ENCODE peak calls at places on chromosomes 3 and 15, in four cellular contexts. I is HepG2, L is SK-N-SH, B is GM12878. Q is an unnamed sample.

GRCh38 chr3:136495213-136495612 is 245.1 kb downstream of the PCCB start:
- DNase-seq in I (no peak), L (no peak), B (no peak), Q (no peak)

GRCh38 chr3:191235331-191236314 is 36.6 kb downstream of the OSTN start:
- DNase-seq in I (no peak), L (no peak), B (peak), Q (no peak)

GRCh38 chr3:8529738-8530525 is 28.3 kb downstream of the LMCD1 start:
- DNase-seq in L (no peak), B (no peak), I (no peak), Q (peak)

GRCh38 chr3:48429416-48430358 is at the start of gene PLXNB1:
- DNase-seq in L (peak), B (no peak), I (peak), Q (peak)

GRCh38 chr15:48385431-48385830 is 54.2 kb downstream of the DUT start:
- DNase-seq in I (no peak), B (no peak), L (no peak), Q (no peak)

GRCh38 chr15:92438471-92438870 is 44.8 kb downstream of the ST8SIA2 start:
- DNase-seq in L (no peak), I (no peak), B (no peak), Q (no peak)

GRCh38 chr3:72255736-72256559 is 471.0 kb upstream of the PROK2 start:
- DNase-seq in L (peak), B (no peak), I (no peak), Q (no peak)

GRCh38 chr3:126197854-126198584 is 17.6 kb upstream of the ALDH1L1 start:
- DNase-seq in L (peak), B (no peak), I (peak), Q (peak)

GRCh38 chr3:66392512-66392911 is 108.3 kb downstream of the LRIG1 start:
- DNase-seq in B (no peak), I (no peak), L (no peak), Q (no peak)

GRCh38 chr15:87816811-87817210 is 439.7 kb downstream of the NTRK3 start:
- DNase-seq in L (no peak), B (no peak), I (no peak), Q (peak)

GRCh38 chr3:191740712-191741111 is 279.7 kb downstream of the PYDC2 start:
- DNase-seq in I (no peak), L (no peak), B (no peak), Q (no peak)

GRCh38 chr3:111321786-111322185 is 220.2 kb upstream of the CD96 start:
- DNase-seq in B (no peak), L (no peak), I (no peak), Q (no peak)

GRCh38 chr15:77599899-77600298 is 32.8 kb downstream of the LINGO1 start:
- DNase-seq in B (no peak), I (peak), L (peak), Q (peak)

GRCh38 chr3:123610331-123610730 is 25.5 kb upstream of the HACD2 start:
- DNase-seq in B (no peak), L (no peak), I (no peak), Q (no peak)

GRCh38 chr3:150041877-150042276 is 71.2 kb upstream of the PFN2 start:
- DNase-seq in I (no peak), B (no peak), L (no peak), Q (no peak)

GRCh38 chr3:42177801-42178150 is 86.6 kb downstream of the TRAK1 start:
- DNase-seq in L (no peak), I (no peak), B (no peak), Q (no peak)

GRCh38 chr3:71503525-71504249 is 79.8 kb downstream of the FOXP1 start:
- DNase-seq in B (no peak), I (no peak), L (no peak), Q (peak)

GRCh38 chr3:128282392-128283196 is 129.3 kb downstream of the EEFSEC start:
- DNase-seq in B (no peak), I (no peak), L (peak), Q (no peak)

GRCh38 chr15:91939432-91939831 is 85.9 kb downstream of the SLCO3A1 start:
- DNase-seq in L (no peak), I (no peak), B (no peak), Q (no peak)

GRCh38 chr3:78728406-78729145 is 1039.2 kb downstream of the ROBO1 start:
- DNase-seq in I (no peak), B (no peak), L (peak), Q (peak)

GRCh38 chr15:66108483-66109270 is 144.9 kb downstream of the MEGF11 start:
- DNase-seq in B (no peak), I (no peak), L (no peak), Q (no peak)

GRCh38 chr3:55686720-55687254 is 199.7 kb upstream of the WNT5A start:
- DNase-seq in I (no peak), L (no peak), B (no peak), Q (no peak)

GRCh38 chr3:155744091-155744625 is 713 bp downstream of the PLCH1 start:
- DNase-seq in L (peak), I (peak), B (no peak), Q (peak)

GRCh38 chr3:129505341-129505740 is 23.1 kb upstream of the RHO start:
- DNase-seq in I (no peak), L (no peak), B (no peak), Q (no peak)

GRCh38 chr15:83283813-83284562 is 476 bp downstream of the BNC1 start:
- DNase-seq in B (no peak), I (no peak), L (peak), Q (no peak)

GRCh38 chr3:190024912-190025311 is 95.8 kb downstream of the P3H2 start:
- DNase-seq in B (no peak), L (no peak), I (no peak), Q (no peak)

GRCh38 chr3:42665050-42665878 is 11.8 kb downstream of the ZBTB47 start:
- DNase-seq in L (peak), B (no peak), I (no peak), Q (no peak)

GRCh38 chr3:138642927-138643253 is 34.3 kb downstream of the FAIM start:
- DNase-seq in B (no peak), I (no peak), L (no peak), Q (no peak)

GRCh38 chr3:30302027-30302426 is 304.4 kb upstream of the TGFBR2 start:
- DNase-seq in I (peak), L (no peak), B (no peak), Q (peak)

GRCh38 chr3:72836923-72837322 is 11.3 kb downstream of the SHQ1 start:
- DNase-seq in L (no peak), I (no peak), B (no peak), Q (no peak)

GRCh38 chr3:120349819-120350125 is 618 bp upstream of the LRRC58 start:
- DNase-seq in I (no peak), B (no peak), L (no peak), Q (no peak)

GRCh38 chr3:120350431-120350941 is 1.3 kb upstream of the LRRC58 start:
- DNase-seq in L (no peak), B (no peak), I (peak), Q (peak)

GRCh38 chr3:120352017-120352416 is 2.9 kb upstream of the LRRC58 start:
- DNase-seq in B (no peak), L (no peak), I (no peak), Q (no peak)

GRCh38 chr3:120348981-120349818 is at the start of gene LRRC58:
- DNase-seq in B (peak), I (peak), L (peak), Q (peak)

DNA sequence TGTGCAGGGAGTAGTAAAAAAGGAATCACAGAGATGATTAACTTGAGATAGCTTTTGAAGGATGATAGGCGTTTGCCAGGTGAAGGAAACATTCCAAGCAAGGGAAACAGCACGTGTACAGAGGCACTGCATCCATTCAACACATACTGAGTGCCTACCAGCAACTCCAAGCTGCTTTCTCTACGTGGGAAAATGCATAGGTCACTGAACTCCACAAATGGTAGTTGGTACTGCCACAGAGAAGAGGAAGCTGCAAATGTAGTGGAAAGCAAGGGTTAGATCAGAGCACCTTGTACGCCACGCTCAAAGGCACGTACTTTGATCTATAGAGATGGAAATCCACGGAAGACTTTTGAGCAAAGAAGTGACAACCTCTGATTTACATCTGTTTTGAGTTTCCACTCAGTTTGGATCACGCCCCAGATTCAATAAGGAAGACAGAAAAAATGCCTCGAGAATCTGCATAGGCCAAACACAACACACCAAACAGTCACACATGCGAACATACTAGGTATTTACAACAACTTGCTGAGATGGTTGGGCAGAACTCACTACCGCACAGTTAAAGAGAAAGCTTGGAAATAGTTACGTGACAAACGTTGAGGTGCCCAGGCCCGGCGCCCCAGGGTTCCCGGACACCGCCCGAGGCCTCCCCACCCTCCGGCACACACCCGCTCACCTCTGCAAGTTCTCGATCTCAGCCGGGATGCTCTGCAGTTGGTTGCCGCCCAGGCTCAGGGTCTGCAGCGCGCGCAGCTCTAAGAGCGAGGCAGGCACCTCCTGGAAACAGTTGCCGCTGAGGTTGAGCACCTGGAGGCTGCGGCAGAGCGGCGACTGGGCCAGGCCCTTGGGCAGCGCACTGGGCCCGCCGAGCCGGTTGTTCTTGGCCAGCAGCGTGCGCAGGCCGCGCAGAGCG is 831 bp downstream of the LRRC58 start:
- DNase-seq in B (no peak), I (peak), L (peak), Q (peak)
- TF ChIP-seq PBX3 in B (no peak), I (no peak), L (no peak), Q (no peak)

GRCh38 chr3:195059006-195059350 is 212.0 kb downstream of the XXYLT1 start:
- DNase-seq in B (no peak), I (no peak), L (no peak), Q (no peak)
- TF ChIP-seq USF2 in B (no peak), I (no peak), L (no peak), Q (no peak)

GRCh38 chr15:60584355-60585023 is 105.5 kb upstream of the ICE2 start:
- DNase-seq in L (no peak), I (no peak), B (no peak), Q (no peak)

GRCh38 chr15:60583946-60584345 is 105.0 kb upstream of the ICE2 start:
- DNase-seq in L (no peak), B (no peak), I (peak), Q (peak)

GRCh38 chr15:60583194-60583593 is 104.3 kb upstream of the ICE2 start:
- DNase-seq in L (no peak), I (no peak), B (no peak), Q (no peak)

GRCh38 chr15:60589253-60589652 is 110.3 kb upstream of the ICE2 start:
- DNase-seq in L (no peak), I (no peak), B (no peak), Q (no peak)

DNA sequence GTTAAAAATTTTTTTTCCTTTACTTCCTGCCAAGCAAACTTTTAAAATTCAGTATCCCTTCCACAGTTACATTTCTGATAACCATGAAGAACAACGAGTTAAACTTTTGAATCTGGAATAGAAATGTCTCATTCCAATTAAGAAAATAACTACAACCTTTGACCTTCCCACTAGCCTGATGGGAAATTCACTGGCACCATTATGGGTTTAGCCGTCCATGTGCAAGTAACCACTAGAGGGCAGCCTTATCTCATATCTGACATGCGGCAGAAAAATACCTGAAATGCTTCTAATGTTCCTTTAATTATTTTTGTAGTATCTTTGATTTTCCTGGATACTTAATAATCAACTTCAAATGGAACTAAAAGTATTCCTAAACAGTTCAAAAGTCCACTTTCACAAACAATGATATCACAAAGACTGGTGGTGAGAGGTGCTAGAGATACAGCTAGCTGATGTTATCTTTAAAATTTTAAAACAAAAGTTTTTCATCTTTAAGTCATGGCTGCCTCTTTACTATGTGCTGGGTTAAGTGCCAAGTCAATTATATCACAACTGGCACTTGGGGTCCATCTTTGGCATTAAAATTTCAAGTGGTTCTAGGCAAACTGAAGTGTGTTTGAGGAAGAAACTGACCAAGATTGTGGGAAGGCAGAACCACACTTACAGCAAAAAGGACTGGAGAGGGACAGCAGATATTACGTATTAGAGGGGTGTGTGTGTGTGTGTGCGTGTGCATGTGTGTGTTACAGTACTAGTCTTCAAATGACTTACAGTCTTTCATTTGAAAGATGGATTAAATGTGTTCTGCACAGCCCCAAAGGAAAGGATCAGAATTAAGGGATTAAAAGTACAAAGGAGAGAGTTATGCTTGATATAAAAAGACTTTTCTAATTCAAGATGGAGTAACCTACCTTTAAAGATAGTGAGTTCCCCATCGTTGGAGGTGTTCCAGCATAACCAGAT is 107.1 kb upstream of the ICE2 start:
- DNase-seq in I (peak), B (no peak), L (peak), Q (peak)
- TF ChIP-seq PBX3 in I (no peak), B (no peak), L (no peak), Q (no peak)

GRCh38 chr3:172332256-172333041 is 115.8 kb downstream of the GHSR start:
- DNase-seq in L (peak), I (peak), B (no peak), Q (peak)
- TF ChIP-seq USF2 in L (no peak), I (no peak), B (no peak), Q (no peak)

DNA sequence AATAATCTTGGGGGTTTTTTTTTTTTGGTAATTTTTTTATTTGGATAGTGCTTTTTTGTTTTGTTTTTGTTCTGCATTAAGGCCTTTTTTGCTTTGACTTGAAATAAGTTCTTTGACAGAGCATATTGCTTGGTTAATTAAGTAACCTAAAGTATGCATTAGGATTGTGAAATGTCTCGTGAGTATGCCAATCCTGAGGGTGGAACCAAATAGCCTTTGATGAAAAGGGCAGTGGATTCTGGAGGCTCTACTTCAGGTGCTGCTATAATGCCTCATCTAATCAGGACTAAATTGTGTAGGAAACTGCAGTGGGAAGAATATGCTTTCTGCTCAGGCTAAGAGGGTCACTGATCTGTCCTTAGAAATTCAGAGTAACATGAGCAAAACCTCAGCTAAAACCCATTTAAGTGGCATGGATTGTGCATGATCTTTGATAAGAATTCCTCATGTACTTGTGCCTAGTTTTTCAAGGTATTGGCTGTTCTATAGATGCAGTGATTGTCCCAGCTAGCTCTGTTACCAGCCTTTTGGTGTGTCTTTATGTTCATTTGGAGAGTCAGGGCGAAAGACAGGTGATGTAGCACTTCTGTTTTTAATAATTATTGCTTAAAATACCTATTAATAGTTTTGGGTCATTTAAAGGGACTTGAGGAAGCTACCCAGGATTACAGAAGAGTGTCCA is 15.4 kb downstream of the CDV3 start:
- DNase-seq in I (no peak), B (no peak), L (no peak), Q (no peak)
- TF ChIP-seq PBX3 in I (no peak), B (no peak), L (no peak), Q (no peak)

DNA sequence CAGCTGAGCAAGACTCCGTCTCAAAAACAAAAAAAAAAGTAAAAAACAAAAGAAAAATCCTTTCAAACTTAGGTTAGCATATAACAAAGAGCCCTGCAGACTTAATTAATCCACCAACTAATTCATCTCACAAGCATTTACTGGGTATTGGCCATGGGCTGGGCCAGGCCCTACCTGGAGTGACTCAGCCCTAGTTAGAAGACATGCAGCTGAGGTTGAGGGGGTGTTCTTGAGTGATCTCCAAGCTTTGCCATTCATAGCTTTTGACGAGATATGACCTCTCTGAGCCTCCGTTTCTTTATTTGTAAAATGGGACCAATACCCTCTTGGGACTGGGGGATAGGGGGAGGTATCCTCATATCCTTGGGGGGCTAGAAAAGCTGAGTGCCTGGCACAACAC is 7.8 kb downstream of the FBXL22 start:
- DNase-seq in I (no peak), L (no peak), B (no peak), Q (no peak)
- TF ChIP-seq USF2 in I (no peak), L (no peak), B (no peak), Q (no peak)

GRCh38 chr15:64400583-64400982 is 12.9 kb downstream of the TRIP4 start:
- DNase-seq in I (no peak), B (no peak), L (no peak), Q (no peak)

GRCh38 chr15:64396790-64397189 is 9.2 kb downstream of the TRIP4 start:
- DNase-seq in I (no peak), B (no peak), L (no peak), Q (no peak)

DNA sequence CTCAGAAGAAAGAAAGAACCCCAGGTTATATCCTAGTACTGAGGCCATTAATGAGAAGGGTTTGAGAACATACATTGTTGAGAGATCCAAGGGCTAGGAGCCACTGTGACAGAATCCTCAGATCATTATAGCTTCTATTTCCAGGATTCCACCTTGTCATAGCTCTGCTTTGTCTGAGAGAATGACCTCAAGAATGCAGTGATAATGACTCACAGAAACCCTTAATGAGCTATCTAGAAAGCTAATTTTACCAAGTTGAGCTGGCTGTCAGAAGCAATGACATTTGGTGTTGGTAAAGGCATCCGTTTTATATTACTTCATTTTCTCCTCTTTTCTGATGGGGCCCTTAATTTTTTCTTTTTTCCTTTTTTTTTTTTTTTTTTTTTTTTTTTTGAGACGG is 10.9 kb downstream of the TRIP4 start:
- DNase-seq in I (no peak), B (no peak), L (no peak), Q (no peak)
- TF ChIP-seq PBX3 in I (no peak), B (no peak), L (no peak), Q (no peak)

GRCh38 chr3:119401502-119402440 is 61.6 kb downstream of the TMEM39A start:
- DNase-seq in B (peak), L (no peak), I (no peak), Q (no peak)

GRCh38 chr3:119408243-119408950 is 55.0 kb downstream of the TMEM39A start:
- DNase-seq in L (no peak), I (no peak), B (peak), Q (no peak)

GRCh38 chr3:119401069-119401468 is 62.3 kb downstream of the TMEM39A start:
- DNase-seq in B (peak), I (no peak), L (no peak), Q (no peak)

GRCh38 chr3:119405315-119405714 is 58.1 kb downstream of the TMEM39A start:
- DNase-seq in I (no peak), L (no peak), B (no peak), Q (no peak)

GRCh38 chr3:119403201-119403600 is 60.2 kb downstream of the TMEM39A start:
- DNase-seq in L (no peak), I (no peak), B (no peak), Q (no peak)
- TF ChIP-seq USF2 in L (no peak), I (no peak), B (no peak), Q (no peak)

Q was measured in A549.